ENCODE peak calls at places on chromosomes 2 and 18, in seven cellular contexts. B is iris pigment epithelial cell; O is central memory CD4-positive, alpha-beta T cell; Y is WERI-Rb-1; H is mesendoderm; X is AG08395; J is HS-5. P is an unnamed sample.

GRCh38 chr18:25827961-25828561 is 262.4 kb downstream of the SS18 start:
- DNase-seq in Y (no peak), O (no peak), B (peak), H (peak), J (no peak), X (peak), P (no peak)

GRCh38 chr18:22817844-22818243 is 115.3 kb upstream of the RBBP8 start:
- DNase-seq in O (no peak), X (no peak), H (no peak), B (peak), Y (no peak), J (no peak), P (no peak)

GRCh38 chr2:39513641-39514094 is 76.6 kb upstream of the MAP4K3 start:
- DNase-seq in Y (peak), B (peak), O (no peak), X (peak), J (peak), H (peak), P (peak)

GRCh38 chr2:190530211-190530639 is 4.3 kb downstream of the NEMP2 start:
- DNase-seq in H (no peak), X (no peak), B (peak), Y (no peak), O (no peak), J (no peak), P (no peak)

GRCh38 chr2:56647997-56648396 is 464.2 kb downstream of the CCDC85A start:
- DNase-seq in Y (no peak), X (no peak), O (no peak), H (no peak), J (no peak), B (no peak), P (no peak)

GRCh38 chr2:8515390-8515761 is 166.5 kb upstream of the ID2 start:
- DNase-seq in J (no peak), H (no peak), B (no peak), Y (no peak), O (peak), X (no peak), P (no peak)

GRCh38 chr2:238985931-238986446 is 138.1 kb downstream of the TWIST2 start:
- DNase-seq in O (no peak), J (no peak), H (no peak), Y (no peak), B (no peak), X (no peak), P (no peak)

GRCh38 chr2:176652300-176653182 is 383.3 kb downstream of the MTX2 start:
- DNase-seq in H (peak), X (peak), J (peak), Y (peak), B (peak), O (peak), P (no peak)

GRCh38 chr18:51211552-51211951 is 14.1 kb upstream of the MEX3C start:
- DNase-seq in X (peak), H (no peak), Y (no peak), B (peak), J (peak), O (peak), P (no peak)